ENCODE peak calls at places on chromosomes 3 and 15, in four cellular contexts. V is psoas muscle; R is effector CD4-positive, alpha-beta T cell; A is GM12891. E is an unnamed sample.

GRCh38 chr3:192772495-192772894 is 45.2 kb upstream of the FGF12 start:
- DNase-seq in V (no peak), R (no peak), A (no peak), E (no peak)

GRCh38 chr3:160205606-160206005 is 19.6 kb upstream of the C3orf80 start:
- DNase-seq in V (no peak), R (no peak), A (no peak), E (no peak)

GRCh38 chr15:67175643-67176071 is 78.8 kb downstream of the AAGAB start:
- DNase-seq in V (peak), R (no peak), A (no peak), E (no peak)

GRCh38 chr3:193971268-193971751 is 164.6 kb upstream of the HES1 start:
- DNase-seq in V (no peak), R (no peak), A (peak), E (no peak)

GRCh38 chr15:40796508-40796907 is 10.4 kb upstream of the ZFYVE19 start:
- DNase-seq in V (peak), R (no peak), A (no peak), E (no peak)

GRCh38 chr15:83769411-83769960 is 115.6 kb downstream of the ADAMTSL3 start:
- DNase-seq in V (no peak), R (no peak), A (no peak), E (no peak)

GRCh38 chr15:28880680-28881079 is 5.1 kb upstream of the APBA2 start:
- DNase-seq in V (no peak), R (no peak), A (no peak), E (no peak)

GRCh38 chr15:39199076-39199475 is 381.8 kb upstream of the THBS1 start:
- DNase-seq in V (no peak), R (no peak), A (no peak), E (no peak)

GRCh38 chr3:127020543-127020942 is 37.6 kb downstream of the PLXNA1 start:
- DNase-seq in V (no peak), R (no peak), A (no peak), E (no peak)

GRCh38 chr15:82803793-82804574 is 1.9 kb downstream of the FSD2 start:
- DNase-seq in V (no peak), R (no peak), A (no peak), E (no peak)

GRCh38 chr15:43048935-43049334 is 56.9 kb downstream of the UBR1 start:
- DNase-seq in V (no peak), R (no peak), A (no peak), E (no peak)

GRCh38 chr3:185188816-185189215 is 36.0 kb upstream of the C3orf70 start:
- DNase-seq in V (no peak), R (no peak), A (no peak), E (no peak)

GRCh38 chr3:157388976-157389375 is 47.7 kb upstream of the PTX3 start:
- DNase-seq in V (no peak), R (no peak), A (no peak), E (no peak)

GRCh38 chr3:130390079-130390478 is 44.6 kb downstream of the COL6A5 start:
- DNase-seq in V (no peak), R (no peak), A (no peak), E (no peak)

GRCh38 chr15:80093854-80094418 is 34.5 kb downstream of the ZFAND6 start:
- DNase-seq in V (peak), R (no peak), A (no peak), E (no peak)

E was measured in GM12864.